ENCODE peak calls at places on chromosomes 1 and 21, in eight cellular contexts. L is activated T-helper 1 cell treated with anti-CD3 and anti-CD28 coated beads, Interleukin-2, amount 50 U/mL, for 16 hours; R is NCI-H510A treated with DMSO at 0.1 percent for 48 hours; Y is stimulated activated CD8-positive, alpha-beta memory T cell treated with anti-CD3 and anti-CD28 coated beads, Interleukin-2, amount 100 ng/mL, for 48 hours; Q is HTR-8/SVneo; X is cerebellar nuclear complex; M is NCI-H1436 treated with DMSO at 0.1 percent for 48 hours; B is stimulated activated CD4-positive, alpha-beta T cell treated with anti-CD3 and anti-CD28 coated beads, Interleukin-1b, Interleukin-23, amount 100 ng/mL, for 48 hours. W is an unnamed sample.

GRCh38 chr1:219304227-219305226 is 130.8 kb downstream of the LYPLAL1 start:
- DNase-seq in L (no peak), R (no peak), M (no peak), Q (peak; percentile 65), Y (no peak), X (no peak), B (no peak), W (peak; percentile 38)

GRCh38 chr21:38212716-38213115 is 44.1 kb upstream of the KCNJ15 start:
- DNase-seq in L (no peak), B (no peak), Y (no peak), Q (no peak), X (no peak), R (no peak), M (no peak), W (no peak)

GRCh38 chr21:46128106-46128982 is 27.0 kb downstream of the FTCD start:
- DNase-seq in M (no peak), X (no peak), R (no peak), Q (no peak), L (no peak), Y (no peak), B (no peak), W (no peak)

GRCh38 chr21:38824124-38824822 is 18.5 kb downstream of the ETS2 start:
- DNase-seq in X (no peak), B (no peak), Q (no peak), L (no peak), M (no peak), Y (no peak), R (no peak), W (peak; percentile 48)

GRCh38 chr1:115669002-115669673 is 27.4 kb downstream of the VANGL1 start:
- DNase-seq in R (peak; percentile 41), B (no peak), X (no peak), Y (no peak), M (no peak), L (no peak), Q (peak; percentile 22), W (peak; percentile 36)

GRCh38 chr1:197180252-197180878 is 33.9 kb upstream of the ASPM start:
- DNase-seq in X (no peak), M (peak; percentile 35), Q (peak; percentile 28), L (no peak), B (no peak), Y (no peak), R (peak; percentile 61), W (peak; percentile 23)

GRCh38 chr21:45496968-45497845 is 45.0 kb downstream of the SLC19A1 start:
- DNase-seq in M (no peak), B (no peak), R (no peak), X (no peak), L (no peak), Q (no peak), Y (no peak), W (no peak)

GRCh38 chr1:76262591-76262990 is 188.0 kb downstream of the ST6GALNAC3 start:
- DNase-seq in Y (no peak), B (no peak), M (no peak), R (no peak), L (no peak), Q (no peak), X (no peak), W (no peak)

GRCh38 chr1:110605901-110606783 is at the start of gene KCNA2:
- DNase-seq in L (no peak), X (peak; percentile 30), R (no peak), B (no peak), Q (peak; percentile 18), M (no peak), Y (no peak), W (peak; percentile 47)